ENCODE peak calls at places on chromosome 22, in six cellular contexts. M is GM23248, W is neural progenitor cell, N is GM23338, T is MM.1S, P is SK-N-SH. B is an unnamed sample. For H3K4me1, the result is how much of the 10 kb centered on the place peaks cover.

GRCh38 chr22:22587577-22588188 is 28.6 kb upstream of the PRAME start:
- DNase-seq in M (no peak), W (no peak), N (no peak), T (no peak), P (no peak), B (no peak)

GRCh38 chr22:17969732-17970131 is 54.6 kb downstream of the MICAL3 start:
- DNase-seq in M (peak), W (no peak), N (no peak), T (no peak), P (no peak), B (no peak)

GRCh38 chr22:37764622-37765021 is 43.1 kb upstream of the GCAT start:
- DNase-seq in M (no peak), W (no peak), N (no peak), T (no peak), P (no peak), B (no peak)

GRCh38 chr22:39308614-39309363 is 10.6 kb downstream of the RPL3 start:
- DNase-seq in M (peak), W (no peak), N (peak), T (no peak), P (no peak), B (no peak)

GRCh38 chr22:42179616-42180015 is 49.0 kb upstream of the CYP2D6 start:
- DNase-seq in M (peak), W (no peak), N (no peak), T (no peak), P (no peak), B (no peak)

GRCh38 chr22:26658671-26659478 is 1.5 kb downstream of the MIAT start:
- DNase-seq in M (peak), W (peak), N (peak), T (peak), P (peak), B (peak)

GRCh38 chr22:21761086-21761485 is 25.5 kb upstream of the YPEL1 start:
- DNase-seq in M (no peak), W (no peak), N (no peak), T (no peak), P (no peak), B (no peak)

GRCh38 chr22:17235149-17235655 is 16.0 kb upstream of the ADA2 start:
- DNase-seq in M (no peak), W (no peak), N (peak), T (no peak), P (no peak), B (no peak)

GRCh38 chr22:36467042-36467810 is 14.2 kb downstream of the TXN2 start:
- DNase-seq in M (peak), W (no peak), N (no peak), T (no peak), P (no peak), B (no peak)

GRCh38 chr22:48394787-48395620 is 1432.7 kb downstream of the BRD1 start:
- DNase-seq in M (no peak), W (no peak), N (no peak), T (no peak), P (no peak), B (no peak)

GRCh38 chr22:48398181-48398905 is 1429.3 kb downstream of the BRD1 start:
- DNase-seq in M (no peak), W (no peak), N (no peak), T (no peak), P (no peak), B (no peak)

GRCh38 chr22:48396091-48396784 is 1431.4 kb downstream of the BRD1 start:
- DNase-seq in M (no peak), W (no peak), N (no peak), T (no peak), P (no peak), B (no peak)

GRCh38 chr22:48396785-48397530 is 1430.7 kb downstream of the BRD1 start:
- DNase-seq in M (no peak), W (no peak), N (peak), T (no peak), P (no peak), B (no peak)

GRCh38 chr22:48397531-48398180 is 1430.0 kb downstream of the BRD1 start:
- DNase-seq in M (no peak), W (no peak), N (no peak), T (no peak), P (no peak), B (no peak)
- TF ChIP-seq EZH2phosphoT487 in M (no peak), W (no peak), N (no peak), T (no peak), P (no peak), B (no peak)

DNA sequence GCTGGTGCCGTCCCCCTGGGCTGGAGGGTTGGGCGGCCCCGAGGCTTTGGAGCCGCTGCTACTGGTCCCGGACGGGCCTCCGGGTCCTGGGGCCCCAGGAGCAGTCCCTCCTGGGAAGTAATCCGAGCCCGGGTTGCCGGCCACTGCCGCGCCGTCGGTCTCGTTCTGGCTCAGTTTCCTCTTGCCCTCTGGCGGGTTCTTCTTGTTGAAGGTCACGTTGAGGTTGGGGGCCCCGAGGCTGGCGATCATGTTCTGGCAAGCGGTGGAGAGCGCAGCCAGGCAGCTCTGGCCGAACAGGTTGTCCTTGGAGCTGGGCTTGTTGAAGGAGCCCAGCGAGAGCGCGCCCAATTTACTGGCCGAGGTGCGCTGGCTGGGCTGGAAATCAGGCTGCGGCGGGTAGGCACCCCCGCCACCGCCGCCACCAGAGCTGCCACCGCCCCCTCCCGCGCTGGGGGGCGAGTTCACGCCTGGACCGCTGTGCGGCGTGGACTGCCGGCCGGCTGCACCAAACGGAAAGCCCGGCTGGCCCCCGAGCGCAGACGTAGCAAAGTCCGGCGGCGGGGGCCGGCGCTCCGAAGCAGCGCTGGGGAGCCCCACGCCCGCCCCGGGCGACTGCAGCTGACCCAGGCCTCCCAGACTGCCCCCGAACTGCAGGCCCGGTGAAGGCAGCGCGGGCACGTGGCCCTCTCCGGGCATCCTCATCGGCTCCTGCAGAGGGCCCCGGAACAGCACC is 3.6 kb downstream of the MN1 start:
- DNase-seq in M (no peak), W (peak), N (no peak), T (no peak), P (no peak), B (no peak)
- H3K4me3 ChIP-seq in M (no peak), W (peak), N (peak), T (no peak), P (no peak), B (no peak)

DNA sequence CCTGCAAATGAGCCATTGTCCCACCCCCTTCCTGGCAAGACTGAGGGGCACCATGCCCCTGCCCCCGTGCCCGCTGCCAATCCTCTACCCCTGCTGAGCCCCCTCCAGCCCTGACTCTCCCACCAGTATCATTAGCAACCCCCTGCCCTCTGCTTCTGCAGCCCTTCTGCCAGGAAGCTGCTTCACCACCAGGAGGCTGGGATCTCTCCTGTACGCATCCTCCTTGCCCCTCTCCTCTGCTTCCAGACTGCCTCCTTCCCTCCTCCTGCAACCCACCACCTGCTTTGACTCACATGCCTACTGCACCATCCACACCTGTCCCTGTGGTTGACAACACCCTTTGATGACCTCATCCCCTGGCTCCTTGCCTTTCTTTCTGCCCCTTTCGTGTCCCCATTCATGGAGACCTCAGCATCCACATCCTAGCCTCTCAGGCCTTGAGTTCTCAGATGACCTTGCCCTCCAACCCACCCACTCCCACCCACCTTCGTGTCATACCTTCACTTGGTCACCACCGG is 13.4 kb upstream of the PNPLA3 start:
- DNase-seq in M (no peak), W (no peak), N (no peak), T (no peak), P (no peak), B (no peak)
- H3K4me1 ChIP-seq in M (under half), W (under half), N (under half), T (under half), P (under half), B (under half)

GRCh38 chr22:31586137-31586920 is 75.7 kb downstream of the PISD start:
- DNase-seq in M (peak), W (no peak), N (no peak), T (no peak), P (no peak), B (no peak)

GRCh38 chr22:31583861-31584485 is 78.0 kb downstream of the PISD start:
- DNase-seq in M (peak), W (no peak), N (no peak), T (no peak), P (no peak), B (no peak)

GRCh38 chr22:31584804-31585160 is 77.2 kb downstream of the PISD start:
- DNase-seq in M (no peak), W (no peak), N (no peak), T (peak), P (no peak), B (no peak)

GRCh38 chr22:31588970-31589675 is 72.9 kb downstream of the PISD start:
- DNase-seq in M (no peak), W (no peak), N (no peak), T (no peak), P (no peak), B (no peak)

DNA sequence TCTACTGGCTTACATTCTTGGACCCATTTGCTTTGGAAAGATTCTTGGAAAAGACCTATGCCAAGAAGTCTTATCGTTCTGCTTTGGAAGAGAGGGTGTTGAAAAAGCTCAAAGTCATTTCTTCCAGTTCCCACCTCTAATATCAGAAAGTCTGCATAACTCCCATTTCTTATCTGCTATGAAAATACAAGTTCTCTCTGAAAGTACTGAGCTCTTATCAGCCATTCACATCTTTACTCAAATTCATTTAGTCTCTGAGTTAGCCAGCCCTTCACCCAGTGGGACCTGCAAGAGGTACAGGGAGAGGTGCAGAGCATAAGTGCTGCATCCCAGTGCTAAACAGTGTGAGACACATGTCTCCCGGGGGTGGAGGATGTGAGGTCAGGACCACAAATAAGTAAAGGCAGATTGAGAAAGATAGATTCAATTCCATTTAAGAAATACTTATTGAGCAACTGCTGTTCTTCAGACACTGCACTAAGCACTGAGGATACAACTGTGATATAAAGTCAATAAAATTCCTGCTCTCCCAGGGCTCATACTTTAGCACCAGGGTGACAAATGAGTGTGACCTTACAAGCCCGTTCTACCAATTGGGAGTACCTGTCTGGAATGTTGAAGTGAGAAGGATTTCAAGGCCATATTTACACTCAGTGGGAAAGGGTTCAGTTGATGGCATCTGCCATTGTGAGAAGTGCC is 76.7 kb downstream of the PISD start:
- DNase-seq in M (peak), W (no peak), N (no peak), T (no peak), P (no peak), B (no peak)
- TF ChIP-seq EZH2phosphoT487 in M (no peak), W (no peak), N (no peak), T (no peak), P (no peak), B (no peak)

DNA sequence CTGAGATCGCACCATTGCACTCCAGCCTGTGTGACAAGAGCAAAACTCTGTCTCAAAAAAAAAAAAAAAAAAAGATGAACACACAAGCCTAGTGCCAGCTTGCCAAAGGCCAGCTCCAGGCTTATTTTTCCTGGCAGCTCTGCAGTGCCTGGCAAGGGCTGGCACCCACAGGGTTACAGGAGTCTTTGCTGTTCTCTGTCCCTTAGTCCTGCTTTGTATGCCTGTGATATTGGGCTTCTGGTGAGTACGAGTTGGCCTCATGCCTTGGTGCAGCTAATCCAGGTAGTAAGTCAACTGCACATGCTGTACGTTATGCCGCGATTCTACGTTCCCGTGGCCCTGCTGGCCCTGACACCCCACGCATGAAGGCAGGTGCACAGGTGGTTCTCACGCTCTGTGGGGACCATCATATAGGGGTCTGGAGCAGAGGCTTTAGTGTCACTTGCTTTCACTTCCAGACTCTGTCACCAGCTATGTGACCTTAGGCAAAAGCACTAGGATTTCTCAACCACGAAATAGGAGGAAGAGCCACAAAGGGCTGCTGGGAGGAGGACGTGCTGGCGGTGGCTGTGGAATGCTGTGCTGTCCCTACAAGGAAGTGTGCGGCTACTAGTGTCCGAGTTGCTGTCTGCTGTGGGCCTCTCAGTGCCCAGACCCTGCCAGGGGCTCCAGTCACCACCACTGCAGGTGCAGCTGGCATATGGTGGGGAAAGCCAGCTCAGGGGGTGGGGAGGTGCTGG is 21.4 kb upstream of the RASL10A start:
- DNase-seq in M (no peak), W (no peak), N (no peak), T (no peak), P (no peak), B (no peak)
- H3K4me3 ChIP-seq in M (no peak), W (no peak), N (no peak), T (no peak), P (no peak), B (no peak)

DNA sequence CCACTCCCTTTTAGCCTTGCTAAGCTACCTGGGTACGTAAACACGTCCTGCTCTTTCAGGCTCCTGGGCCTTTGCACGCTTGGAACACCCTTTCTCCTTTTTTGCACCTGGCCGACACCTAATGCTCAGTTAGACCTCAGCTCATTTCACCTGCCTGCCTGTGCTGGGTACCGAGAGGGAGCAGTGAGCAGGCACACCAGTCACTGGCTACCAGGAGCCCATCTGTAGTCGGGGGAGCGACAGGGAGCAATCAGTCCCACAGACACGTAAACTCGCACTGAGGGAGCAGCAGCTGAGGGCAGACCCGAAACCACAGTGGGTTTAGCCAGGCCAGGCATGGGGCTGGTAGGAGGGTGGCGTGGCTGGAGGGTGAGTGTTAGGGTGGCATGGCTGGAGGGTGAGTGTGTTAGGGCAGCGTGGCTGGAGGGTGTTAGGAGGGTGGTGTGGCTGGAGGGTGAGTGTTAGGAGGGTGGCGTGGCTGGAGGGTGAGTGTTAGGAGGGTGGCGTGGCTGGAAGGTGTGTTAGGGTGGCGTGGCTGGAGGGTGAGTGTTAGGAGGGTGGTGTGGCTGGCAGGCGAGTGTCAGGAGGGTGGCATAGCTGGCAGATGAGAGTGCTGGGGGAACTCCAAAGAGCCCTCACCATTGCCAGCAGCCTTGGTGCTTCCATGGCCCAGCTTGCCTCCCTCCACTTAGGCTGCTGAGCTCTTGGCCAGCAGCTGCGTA is 6.4 kb upstream of the GTSE1 start:
- DNase-seq in M (no peak), W (no peak), N (no peak), T (no peak), P (no peak), B (no peak)
- H3K4me1 ChIP-seq in M (under half), W (under half), N (under half), T (under half), P (under half), B (under half)

B was measured in OCI-LY7.